ENCODE peak calls at places on chromosomes 13 and 19, in five cellular contexts. G is stimulated activated CD8-positive, alpha-beta memory T cell treated with anti-CD3 and anti-CD28 coated beads, Interleukin-2, amount 100 ng/mL, for 1 hour; D is GM12865; L is endothelial cell; P is AG04449. R is an unnamed sample.

GRCh38 chr19:49541914-49542313 is 14.1 kb downstream of the RCN3 start:
- DNase-seq in G (no peak), D (no peak), L (no peak), P (no peak), R (no peak)

GRCh38 chr13:31045621-31046081 is 113.2 kb downstream of the TEX26 start:
- DNase-seq in G (peak), D (peak), L (no peak), P (peak), R (peak)

GRCh38 chr13:111049791-111050538 is 65.1 kb upstream of the ARHGEF7 start:
- DNase-seq in G (no peak), D (peak), L (no peak), P (no peak), R (no peak)

GRCh38 chr13:30752201-30752797 is 17.0 kb downstream of the ALOX5AP start:
- DNase-seq in G (no peak), D (no peak), L (no peak), P (no peak), R (no peak)

GRCh38 chr13:93002071-93002470 is 224.5 kb upstream of the GPC6 start:
- DNase-seq in G (no peak), D (no peak), L (no peak), P (no peak), R (no peak)

GRCh38 chr13:31179241-31179640 is 17.5 kb upstream of the HSPH1 start:
- DNase-seq in G (no peak), D (no peak), L (no peak), P (no peak), R (no peak)

GRCh38 chr19:13610042-13610691 is 103.9 kb upstream of the CACNA1A start:
- DNase-seq in G (no peak), D (no peak), L (no peak), P (no peak), R (no peak)

GRCh38 chr19:44948763-44949374 is 3.0 kb downstream of the APOC2 start:
- DNase-seq in G (no peak), D (no peak), L (no peak), P (no peak), R (no peak)

GRCh38 chr19:47417746-47418594 is 1.4 kb downstream of the MEIS3 start:
- DNase-seq in G (no peak), D (no peak), L (no peak), P (no peak), R (peak)

GRCh38 chr19:40921005-40921897 is 39.2 kb upstream of the CYP2A7 start:
- DNase-seq in G (no peak), D (no peak), L (no peak), P (no peak), R (no peak)

GRCh38 chr19:50980203-50980602 is 3.5 kb downstream of the KLK7 start:
- DNase-seq in G (no peak), D (no peak), L (no peak), P (no peak), R (no peak)

GRCh38 chr19:50478901-50479715 is 2.5 kb upstream of the GARIN5A start:
- DNase-seq in G (no peak), D (peak), L (no peak), P (no peak), R (peak)

GRCh38 chr19:47723573-47723923 is 10.3 kb downstream of the EHD2 start:
- DNase-seq in G (no peak), D (no peak), L (no peak), P (no peak), R (peak)

GRCh38 chr13:44591316-44591715 is 15.2 kb upstream of the TSC22D1 start:
- DNase-seq in G (no peak), D (no peak), L (no peak), P (no peak), R (no peak)

GRCh38 chr13:32471187-32471922 is 43.4 kb upstream of the N4BP2L1 start:
- DNase-seq in G (no peak), D (no peak), L (no peak), P (no peak), R (no peak)

GRCh38 chr13:30306762-30307193 is 573 bp downstream of the KATNAL1 start:
- DNase-seq in G (peak), D (peak), L (peak), P (peak), R (peak)

GRCh38 chr19:38013913-38014575 is 107.0 kb downstream of the SIPA1L3 start:
- DNase-seq in G (no peak), D (no peak), L (no peak), P (no peak), R (no peak)

GRCh38 chr19:57682226-57682766 is 519 bp downstream of the ZNF551 start:
- DNase-seq in G (no peak), D (no peak), L (no peak), P (no peak), R (no peak)

GRCh38 chr13:110358381-110358780 is 51.3 kb downstream of the COL4A2 start:
- DNase-seq in G (no peak), D (no peak), L (no peak), P (no peak), R (peak)

GRCh38 chr13:25085125-25085742 is 10.7 kb upstream of the PABPC3 start:
- DNase-seq in G (no peak), D (peak), L (peak), P (no peak), R (peak)

GRCh38 chr13:21998279-21998678 is 327.4 kb downstream of the FGF9 start:
- DNase-seq in G (no peak), D (no peak), L (no peak), P (no peak), R (no peak)

GRCh38 chr13:53782400-53783030 is 753.9 kb downstream of the OLFM4 start:
- DNase-seq in G (no peak), D (peak), L (peak), P (no peak), R (peak)

GRCh38 chr19:38057954-38058690 is 151.1 kb downstream of the SIPA1L3 start:
- DNase-seq in G (no peak), D (no peak), L (no peak), P (no peak), R (peak)

GRCh38 chr13:98892821-98893220 is 85.0 kb downstream of the DOCK9 start:
- DNase-seq in G (no peak), D (no peak), L (no peak), P (no peak), R (no peak)

GRCh38 chr19:15101479-15102082 is 5.6 kb upstream of the SYDE1 start:
- DNase-seq in G (no peak), D (peak), L (peak), P (no peak), R (peak)

GRCh38 chr13:91609353-91609752 is 210.9 kb downstream of the GPC5 start:
- DNase-seq in G (no peak), D (no peak), L (no peak), P (no peak), R (no peak)

GRCh38 chr13:26518433-26519084 is 38.9 kb upstream of the WASF3 start:
- DNase-seq in G (no peak), D (no peak), L (no peak), P (no peak), R (no peak)

R was measured in trophoblast cell.